ENCODE peak calls at places on chromosomes 12 and 14, in ten cellular contexts. E, C, F, M, L, V, J, S, D and N are unnamed samples. For H3K27me3, the result is how much of the 10 kb centered on the place peaks cover.

GRCh38 chr12:40106655-40107054 is 774 bp upstream of the SLC2A13 start:
- DNase-seq in E (no peak), C (no peak), F (no peak), M (no peak), L (no peak), V (no peak), J (no peak), S (no peak), D (no peak), N (no peak)

GRCh38 chr12:5073838-5074237 is 30.2 kb downstream of the KCNA5 start:
- DNase-seq in E (no peak), C (no peak), F (no peak), M (peak), L (no peak), V (peak), J (no peak), S (no peak), D (no peak), N (no peak)

GRCh38 chr12:5135126-5135525 is 91.4 kb downstream of the KCNA5 start:
- DNase-seq in E (no peak), C (no peak), F (no peak), M (no peak), L (no peak), V (no peak), J (no peak), S (no peak), D (no peak), N (no peak)

GRCh38 chr14:68794856-68795601 is 2.2 kb upstream of the ZFP36L1 start:
- DNase-seq in E (peak), C (peak), F (peak), M (peak), L (no peak), V (no peak), J (peak), S (peak), D (peak), N (peak)

GRCh38 chr14:93332032-93332852 is 594 bp downstream of the BTBD7 start:
- DNase-seq in E (peak), C (peak), F (peak), M (peak), L (peak), V (no peak), J (no peak), S (no peak), D (no peak), N (peak)

GRCh38 chr14:84963518-84963917 is 566.4 kb upstream of the FLRT2 start:
- DNase-seq in E (no peak), C (no peak), F (no peak), M (no peak), L (no peak), V (no peak), J (no peak), S (no peak), D (no peak), N (no peak)

GRCh38 chr12:6951551-6952120 is 480 bp downstream of the PTPN6 start:
- DNase-seq in E (no peak), C (peak), F (no peak), M (no peak), L (no peak), V (no peak), J (no peak), S (no peak), D (no peak), N (no peak)

GRCh38 chr12:110246690-110247339 is 34.2 kb upstream of the ATP2A2 start:
- DNase-seq in E (peak), C (no peak), F (no peak), M (no peak), L (no peak), V (no peak), J (no peak), S (no peak), D (no peak), N (peak)

GRCh38 chr12:6854036-6854435 is 2.1 kb downstream of the USP5 start:
- DNase-seq in E (no peak), C (no peak), F (no peak), M (no peak), L (no peak), V (no peak), J (no peak), S (no peak), D (no peak), N (no peak)

GRCh38 chr12:91687052-91688017 is 458.3 kb downstream of the BTG1 start:
- DNase-seq in E (no peak), C (no peak), F (no peak), M (no peak), L (no peak), V (peak), J (no peak), S (no peak), D (no peak), N (no peak)

GRCh38 chr14:68580096-68580640 is 212.7 kb downstream of the ZFP36L1 start:
- DNase-seq in E (no peak), C (no peak), F (no peak), M (no peak), L (no peak), V (no peak), J (no peak), S (no peak), D (no peak), N (no peak)

GRCh38 chr12:92779902-92780301 is 77.1 kb downstream of the PLEKHG7 start:
- DNase-seq in E (no peak), C (no peak), F (no peak), M (no peak), L (no peak), V (no peak), J (no peak), S (no peak), D (no peak), N (no peak)

GRCh38 chr14:43887523-43887922 is 619.6 kb downstream of the FSCB start:
- DNase-seq in E (no peak), C (no peak), F (no peak), M (no peak), L (no peak), V (no peak), J (no peak), S (no peak), D (no peak), N (no peak)

GRCh38 chr14:75359098-75359497 is 68.7 kb upstream of the JDP2 start:
- DNase-seq in E (no peak), C (no peak), F (no peak), M (no peak), L (no peak), V (no peak), J (no peak), S (no peak), D (no peak), N (no peak)

GRCh38 chr12:89529738-89530137 is 3.9 kb upstream of the POC1B start:
- DNase-seq in E (no peak), C (no peak), F (no peak), M (peak), L (no peak), V (no peak), J (no peak), S (no peak), D (no peak), N (no peak)

GRCh38 chr12:54304187-54304810 is 3.5 kb upstream of the NFE2 start:
- DNase-seq in E (peak), C (peak), F (peak), M (no peak), L (peak), V (no peak), J (peak), S (peak), D (peak), N (peak)

GRCh38 chr12:68440068-68440581 is 108.0 kb upstream of the MDM1 start:
- DNase-seq in E (no peak), C (no peak), F (no peak), M (peak), L (no peak), V (no peak), J (no peak), S (no peak), D (no peak), N (peak)

GRCh38 chr12:132160671-132161045 is 16.4 kb downstream of the NOC4L start:
- DNase-seq in E (no peak), C (no peak), F (no peak), M (no peak), L (no peak), V (no peak), J (no peak), S (no peak), D (no peak), N (no peak)

GRCh38 chr12:66014818-66015217 is 115.7 kb downstream of the LLPH start:
- DNase-seq in E (no peak), C (no peak), F (no peak), M (peak), L (no peak), V (no peak), J (no peak), S (no peak), D (peak), N (no peak)

GRCh38 chr14:36502558-36503508 is 17.2 kb downstream of the NKX2-1 start:
- DNase-seq in E (no peak), C (no peak), F (no peak), M (no peak), L (no peak), V (no peak), J (no peak), S (no peak), D (no peak), N (no peak)

GRCh38 chr14:50853891-50854290 is 18.0 kb upstream of the ABHD12B start:
- DNase-seq in E (no peak), C (no peak), F (no peak), M (no peak), L (no peak), V (no peak), J (no peak), S (no peak), D (no peak), N (no peak)

GRCh38 chr14:30223966-30224365 is 296.3 kb upstream of the PRKD1 start:
- DNase-seq in E (no peak), C (no peak), F (peak), M (no peak), L (no peak), V (no peak), J (no peak), S (no peak), D (no peak), N (no peak)

GRCh38 chr14:30225171-30225570 is 297.5 kb upstream of the PRKD1 start:
- DNase-seq in E (no peak), C (peak), F (no peak), M (no peak), L (no peak), V (no peak), J (no peak), S (peak), D (no peak), N (peak)

GRCh38 chr14:30230719-30231118 is 303.1 kb upstream of the PRKD1 start:
- DNase-seq in E (no peak), C (no peak), F (no peak), M (no peak), L (no peak), V (no peak), J (no peak), S (no peak), D (no peak), N (no peak)

GRCh38 chr14:30227871-30228270 is 300.2 kb upstream of the PRKD1 start:
- DNase-seq in E (no peak), C (no peak), F (peak), M (peak), L (peak), V (no peak), J (no peak), S (peak), D (no peak), N (peak)

DNA sequence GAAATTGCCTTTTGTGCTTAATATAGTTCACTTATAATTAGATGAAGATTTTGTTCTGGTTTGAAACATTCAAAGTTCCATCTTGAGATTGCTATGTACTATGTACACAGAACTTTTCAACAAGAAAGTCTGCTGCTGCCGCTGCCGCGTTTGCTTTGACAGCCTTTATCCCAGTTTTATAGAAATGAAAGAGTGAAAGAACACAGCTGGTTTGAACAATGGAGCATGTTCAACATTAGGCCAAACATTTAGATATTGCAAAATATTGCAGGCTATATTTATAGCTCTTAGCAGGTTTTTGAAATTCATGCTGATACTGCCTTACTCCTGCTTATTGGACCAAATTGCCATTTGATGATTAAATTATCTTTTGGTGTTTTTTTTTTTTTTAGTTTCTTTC is 299.8 kb upstream of the PRKD1 start:
- DNase-seq in E (no peak), C (peak), F (peak), M (peak), L (peak), V (no peak), J (no peak), S (peak), D (no peak), N (no peak)
- H3K27me3 ChIP-seq in E (under half), C (under half), F (under half), M (under half), L (under half), V (under half), J (under half), S (under half), D (under half), N (under half)

DNA sequence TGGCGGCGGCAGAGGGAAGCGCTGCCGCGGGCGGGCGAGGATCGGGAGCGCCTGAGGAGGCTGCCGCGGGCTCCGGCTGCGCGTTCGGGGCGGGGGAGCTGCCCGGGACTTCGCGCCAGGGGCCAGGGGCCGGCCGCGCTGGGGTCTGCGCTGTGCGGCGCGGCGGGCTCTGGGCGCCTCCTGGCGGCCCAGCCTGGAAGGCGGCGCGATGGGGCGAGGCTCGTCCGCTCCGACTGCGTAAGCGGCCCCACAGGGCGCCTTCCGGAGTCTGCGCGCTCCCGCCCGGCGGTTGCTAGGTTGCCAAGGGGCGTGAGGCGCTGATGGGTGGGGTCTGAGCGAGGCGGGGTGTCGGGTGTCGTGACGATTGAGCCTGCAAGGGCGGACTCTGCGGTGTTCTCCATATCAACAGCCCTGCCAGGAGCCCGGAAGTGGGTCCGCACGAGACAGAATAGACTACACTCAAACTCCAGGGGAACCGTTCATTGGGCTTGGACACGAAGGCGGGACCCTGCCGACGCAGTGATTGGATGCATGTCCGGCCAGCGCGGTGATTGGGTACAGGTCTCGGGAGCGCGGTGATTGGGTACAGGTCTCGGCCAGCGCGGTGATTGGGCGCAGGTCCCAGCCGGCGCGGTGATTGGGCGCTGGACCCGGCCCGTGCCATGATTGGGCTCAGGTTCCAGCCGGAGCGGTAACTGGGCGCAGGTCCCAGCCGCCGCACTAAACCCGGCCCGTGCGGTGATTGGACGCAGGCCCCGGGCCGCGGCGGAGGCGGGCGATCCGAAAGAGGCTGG is at the start of gene TEDC1:
- DNase-seq in E (peak), C (peak), F (peak), M (peak), L (peak), V (peak), J (peak), S (peak), D (peak), N (peak)
- TF ChIP-seq POLR2A in E (no peak), C (no peak), F (peak), M (no peak), L (peak), V (peak), J (peak), S (peak), D (no peak), N (peak)

GRCh38 chr12:94185801-94186200 is 37.4 kb downstream of the PLXNC1 start:
- DNase-seq in E (no peak), C (no peak), F (no peak), M (no peak), L (no peak), V (no peak), J (no peak), S (no peak), D (no peak), N (no peak)
- H3K27me3 ChIP-seq in E (under half), C (under half), F (under half), M (under half), L (under half), V (under half), J (under half), S (under half), D (under half), N (under half)

GRCh38 chr14:61557262-61557661 is 138.1 kb upstream of the HIF1A start:
- DNase-seq in E (no peak), C (no peak), F (no peak), M (no peak), L (no peak), V (no peak), J (no peak), S (no peak), D (no peak), N (no peak)
- TF ChIP-seq POLR2A in E (no peak), C (no peak), F (no peak), M (no peak), L (no peak), V (no peak), J (no peak), S (no peak), D (no peak), N (no peak)

GRCh38 chr12:30796891-30797371 is 42.2 kb upstream of the CAPRIN2 start:
- DNase-seq in E (no peak), C (no peak), F (no peak), M (peak), L (no peak), V (no peak), J (no peak), S (no peak), D (no peak), N (no peak)
- H3K27me3 ChIP-seq in E (under half), C (under half), F (under half), M (under half), L (under half), V (under half), J (under half), S (under half), D (under half), N (under half)

GRCh38 chr14:77124345-77125274 is 17.0 kb downstream of the ZDHHC22 start:
- DNase-seq in E (peak), C (no peak), F (peak), M (peak), L (peak), V (no peak), J (no peak), S (peak), D (no peak), N (no peak)

GRCh38 chr14:77126074-77126325 is 15.6 kb downstream of the ZDHHC22 start:
- DNase-seq in E (no peak), C (no peak), F (no peak), M (no peak), L (no peak), V (no peak), J (peak), S (no peak), D (no peak), N (no peak)

GRCh38 chr14:77125275-77126073 is 16.1 kb downstream of the ZDHHC22 start:
- DNase-seq in E (no peak), C (no peak), F (no peak), M (no peak), L (no peak), V (no peak), J (peak), S (no peak), D (no peak), N (no peak)

GRCh38 chr14:77122555-77123125 is 19.0 kb downstream of the ZDHHC22 start:
- DNase-seq in E (no peak), C (no peak), F (peak), M (no peak), L (no peak), V (no peak), J (no peak), S (no peak), D (no peak), N (no peak)

GRCh38 chr14:77123381-77124344 is 17.9 kb downstream of the ZDHHC22 start:
- DNase-seq in E (peak), C (no peak), F (peak), M (no peak), L (no peak), V (peak), J (peak), S (no peak), D (no peak), N (peak)
- TF ChIP-seq POLR2A in E (no peak), C (no peak), F (no peak), M (no peak), L (no peak), V (no peak), J (no peak), S (no peak), D (no peak), N (no peak)

DNA sequence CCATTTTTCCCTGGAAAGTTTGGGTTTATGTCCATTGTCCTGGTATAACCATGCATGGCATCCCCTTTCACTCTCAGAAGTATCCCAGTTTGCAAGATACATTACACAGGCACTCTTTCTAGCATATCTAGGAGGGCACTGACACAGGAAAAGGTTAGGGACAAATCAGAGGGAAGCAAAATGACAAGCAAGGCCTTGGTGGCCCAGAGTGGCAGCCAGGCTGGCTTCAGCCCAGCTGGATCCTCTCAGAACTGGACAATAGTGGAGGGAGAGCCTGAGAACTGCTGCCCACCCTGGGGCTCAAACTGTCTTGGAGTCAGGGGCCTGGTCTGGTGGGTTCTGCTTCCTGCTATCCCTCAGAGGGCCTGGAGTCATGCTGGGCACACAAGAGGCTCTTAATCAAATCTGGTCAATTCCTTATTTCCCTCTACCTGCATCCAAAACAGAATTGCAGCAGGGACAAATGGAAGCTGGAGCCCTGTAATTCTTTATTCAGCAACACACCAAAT is 2.6 kb downstream of the VDR start:
- DNase-seq in E (no peak), C (peak), F (peak), M (no peak), L (no peak), V (no peak), J (no peak), S (no peak), D (no peak), N (no peak)
- H3K27me3 ChIP-seq in E (under half), C (under half), F (under half), M (under half), L (under half), V (under half), J (under half), S (under half), D (under half), N (under half)